ENCODE peak calls at places on chromosomes 1 and 21, in six cellular contexts. One of them, this sample, is unnamed. For H3K4me1, the result is how much of the 10 kb centered on the place peaks cover.

GRCh38 chr1:36942093-36942492 is 92.2 kb downstream of the GRIK3 start:
- DNase-seq in SK-N-SH: no peak
- DNase-seq in K562: no peak
- DNase-seq in GM12878: no peak
- DNase-seq in HCT116: no peak
- DNase-seq in HepG2: no peak
- DNase-seq in this sample: no peak

GRCh38 chr1:93328809-93329477 is 16.8 kb upstream of the DR1 start:
- DNase-seq in HCT116: no peak
- DNase-seq in HepG2: no peak
- DNase-seq in K562: no peak
- DNase-seq in SK-N-SH: peak
- DNase-seq in GM12878: no peak
- DNase-seq in this sample: no peak

GRCh38 chr1:213666922-213667321 is 320.9 kb upstream of the PROX1 start:
- DNase-seq in HepG2: no peak
- DNase-seq in SK-N-SH: no peak
- DNase-seq in K562: no peak
- DNase-seq in GM12878: no peak
- DNase-seq in HCT116: no peak
- DNase-seq in this sample: no peak

GRCh38 chr1:47231314-47232186 is 475 bp downstream of the TAL1 start:
- DNase-seq in HepG2: no peak
- DNase-seq in GM12878: peak
- DNase-seq in HCT116: no peak
- DNase-seq in SK-N-SH: peak
- DNase-seq in K562: peak
- DNase-seq in this sample: no peak

GRCh38 chr1:1421147-1421906 is at the start of gene ANKRD65:
- DNase-seq in SK-N-SH: peak
- DNase-seq in K562: no peak
- DNase-seq in GM12878: no peak
- DNase-seq in HepG2: peak
- DNase-seq in HCT116: no peak
- DNase-seq in this sample: no peak

GRCh38 chr21:26061437-26061836 is 109.1 kb downstream of the APP start:
- DNase-seq in HepG2: no peak
- DNase-seq in K562: no peak
- DNase-seq in GM12878: no peak
- DNase-seq in SK-N-SH: no peak
- DNase-seq in HCT116: no peak
- DNase-seq in this sample: no peak

GRCh38 chr1:220483700-220484099 is 44.2 kb upstream of the MARK1 start:
- DNase-seq in SK-N-SH: no peak
- DNase-seq in K562: no peak
- DNase-seq in HepG2: no peak
- DNase-seq in HCT116: no peak
- DNase-seq in GM12878: no peak
- DNase-seq in this sample: no peak

GRCh38 chr1:22471610-22472009 is 20.0 kb downstream of the ZBTB40 start:
- DNase-seq in K562: no peak
- DNase-seq in SK-N-SH: peak
- DNase-seq in HCT116: no peak
- DNase-seq in GM12878: no peak
- DNase-seq in HepG2: no peak
- DNase-seq in this sample: no peak

GRCh38 chr1:244154882-244155531 is 103.9 kb downstream of the ZBTB18 start:
- DNase-seq in HepG2: peak
- DNase-seq in HCT116: no peak
- DNase-seq in K562: no peak
- DNase-seq in SK-N-SH: peak
- DNase-seq in GM12878: no peak
- DNase-seq in this sample: no peak

GRCh38 chr1:25566730-25567341 is 23.4 kb downstream of the LDLRAP1 start:
- DNase-seq in HCT116: no peak
- DNase-seq in K562: no peak
- DNase-seq in SK-N-SH: peak
- DNase-seq in HepG2: no peak
- DNase-seq in GM12878: no peak
- DNase-seq in this sample: no peak

GRCh38 chr1:207321790-207322530 is 482 bp downstream of the CD55 start:
- DNase-seq in HCT116: no peak
- DNase-seq in GM12878: no peak
- DNase-seq in SK-N-SH: no peak
- DNase-seq in K562: no peak
- DNase-seq in HepG2: no peak
- DNase-seq in this sample: no peak

GRCh38 chr1:84078108-84078823 is 65.8 kb upstream of the PRKACB start:
- DNase-seq in HCT116: no peak
- DNase-seq in SK-N-SH: no peak
- DNase-seq in HepG2: no peak
- DNase-seq in GM12878: no peak
- DNase-seq in K562: peak
- DNase-seq in this sample: no peak

GRCh38 chr1:182817802-182818201 is 21.3 kb upstream of the DHX9 start:
- DNase-seq in GM12878: no peak
- DNase-seq in K562: no peak
- DNase-seq in HepG2: no peak
- DNase-seq in HCT116: no peak
- DNase-seq in SK-N-SH: no peak
- DNase-seq in this sample: no peak

GRCh38 chr21:21722736-21723135 is 724.5 kb downstream of the NCAM2 start:
- DNase-seq in GM12878: no peak
- DNase-seq in HCT116: no peak
- DNase-seq in SK-N-SH: no peak
- DNase-seq in HepG2: no peak
- DNase-seq in K562: no peak
- DNase-seq in this sample: no peak

GRCh38 chr1:31196685-31197084 is 43.0 kb downstream of the NKAIN1 start:
- DNase-seq in GM12878: no peak
- DNase-seq in SK-N-SH: no peak
- DNase-seq in K562: no peak
- DNase-seq in HCT116: no peak
- DNase-seq in HepG2: no peak
- DNase-seq in this sample: no peak

GRCh38 chr1:36729716-36730510 is 247.2 kb upstream of the CSF3R start:
- DNase-seq in GM12878: no peak
- DNase-seq in SK-N-SH: no peak
- DNase-seq in HCT116: no peak
- DNase-seq in K562: no peak
- DNase-seq in HepG2: no peak
- DNase-seq in this sample: no peak

GRCh38 chr1:180066150-180066549 is 88.5 kb upstream of the QSOX1 start:
- DNase-seq in HCT116: no peak
- DNase-seq in HepG2: no peak
- DNase-seq in GM12878: no peak
- DNase-seq in K562: no peak
- DNase-seq in SK-N-SH: no peak
- DNase-seq in this sample: no peak

GRCh38 chr1:112509005-112509659 is 367 bp downstream of the WNT2B start:
- DNase-seq in K562: no peak
- DNase-seq in HepG2: no peak
- DNase-seq in GM12878: no peak
- DNase-seq in SK-N-SH: no peak
- DNase-seq in HCT116: no peak
- DNase-seq in this sample: no peak
- TF ChIP-seq REST in K562: no peak
- TF ChIP-seq REST in HepG2: no peak
- TF ChIP-seq REST in GM12878: no peak
- TF ChIP-seq REST in SK-N-SH: no peak
- TF ChIP-seq REST in HCT116: no peak
- TF ChIP-seq REST in this sample: no peak

GRCh38 chr1:198660341-198661056 is 21.7 kb downstream of the PTPRC start:
- DNase-seq in K562: no peak
- DNase-seq in GM12878: no peak
- DNase-seq in SK-N-SH: no peak
- DNase-seq in HepG2: no peak
- DNase-seq in HCT116: no peak
- DNase-seq in this sample: no peak

GRCh38 chr1:198655464-198656121 is 16.8 kb downstream of the PTPRC start:
- DNase-seq in HCT116: no peak
- DNase-seq in K562: no peak
- DNase-seq in GM12878: no peak
- DNase-seq in HepG2: no peak
- DNase-seq in SK-N-SH: no peak
- DNase-seq in this sample: no peak

GRCh38 chr1:198653815-198654413 is 15.1 kb downstream of the PTPRC start:
- DNase-seq in HCT116: no peak
- DNase-seq in GM12878: no peak
- DNase-seq in SK-N-SH: peak
- DNase-seq in K562: no peak
- DNase-seq in HepG2: no peak
- DNase-seq in this sample: no peak

GRCh38 chr1:198657550-198658064 is 18.8 kb downstream of the PTPRC start:
- DNase-seq in HepG2: no peak
- DNase-seq in K562: no peak
- DNase-seq in GM12878: no peak
- DNase-seq in HCT116: no peak
- DNase-seq in SK-N-SH: no peak
- DNase-seq in this sample: no peak

GRCh38 chr1:198656500-198656932 is 17.7 kb downstream of the PTPRC start:
- DNase-seq in HepG2: no peak
- DNase-seq in K562: peak
- DNase-seq in GM12878: no peak
- DNase-seq in SK-N-SH: no peak
- DNase-seq in HCT116: no peak
- DNase-seq in this sample: no peak
- H3K4me1 ChIP-seq in HepG2: under half
- H3K4me1 ChIP-seq in K562: under half
- H3K4me1 ChIP-seq in GM12878: under half
- H3K4me1 ChIP-seq in SK-N-SH: under half
- H3K4me1 ChIP-seq in HCT116: under half
- H3K4me1 ChIP-seq in this sample: under half

GRCh38 chr1:119683893-119684292 is 27.8 kb upstream of the PHGDH start:
- DNase-seq in HCT116: no peak
- DNase-seq in K562: no peak
- DNase-seq in HepG2: no peak
- DNase-seq in SK-N-SH: no peak
- DNase-seq in GM12878: no peak
- DNase-seq in this sample: no peak

GRCh38 chr1:119687391-119688079 is 24.2 kb upstream of the PHGDH start:
- DNase-seq in HCT116: no peak
- DNase-seq in SK-N-SH: no peak
- DNase-seq in HepG2: no peak
- DNase-seq in K562: no peak
- DNase-seq in GM12878: no peak
- DNase-seq in this sample: no peak

GRCh38 chr1:119689511-119689910 is 22.2 kb upstream of the PHGDH start:
- DNase-seq in K562: no peak
- DNase-seq in SK-N-SH: no peak
- DNase-seq in HCT116: no peak
- DNase-seq in HepG2: no peak
- DNase-seq in GM12878: no peak
- DNase-seq in this sample: no peak

GRCh38 chr1:119686661-119687060 is 25.1 kb upstream of the PHGDH start:
- DNase-seq in HCT116: no peak
- DNase-seq in K562: no peak
- DNase-seq in SK-N-SH: no peak
- DNase-seq in GM12878: no peak
- DNase-seq in HepG2: no peak
- DNase-seq in this sample: no peak

GRCh38 chr1:119688810-119689209 is 22.9 kb upstream of the PHGDH start:
- DNase-seq in GM12878: no peak
- DNase-seq in HepG2: no peak
- DNase-seq in SK-N-SH: no peak
- DNase-seq in HCT116: no peak
- DNase-seq in K562: no peak
- DNase-seq in this sample: no peak
- TF ChIP-seq SIN3A in GM12878: no peak
- TF ChIP-seq SIN3A in HepG2: no peak
- TF ChIP-seq SIN3A in SK-N-SH: no peak
- TF ChIP-seq SIN3A in HCT116: no peak
- TF ChIP-seq SIN3A in K562: no peak
- TF ChIP-seq SIN3A in this sample: no peak

GRCh38 chr1:112704511-112704907 is 2.4 kb downstream of the RHOC start:
- DNase-seq in K562: no peak
- DNase-seq in SK-N-SH: no peak
- DNase-seq in GM12878: no peak
- DNase-seq in HCT116: no peak
- DNase-seq in HepG2: no peak
- DNase-seq in this sample: no peak
- TF ChIP-seq REST in K562: no peak
- TF ChIP-seq REST in SK-N-SH: no peak
- TF ChIP-seq REST in GM12878: no peak
- TF ChIP-seq REST in HCT116: no peak
- TF ChIP-seq REST in HepG2: no peak
- TF ChIP-seq REST in this sample: no peak

DNA sequence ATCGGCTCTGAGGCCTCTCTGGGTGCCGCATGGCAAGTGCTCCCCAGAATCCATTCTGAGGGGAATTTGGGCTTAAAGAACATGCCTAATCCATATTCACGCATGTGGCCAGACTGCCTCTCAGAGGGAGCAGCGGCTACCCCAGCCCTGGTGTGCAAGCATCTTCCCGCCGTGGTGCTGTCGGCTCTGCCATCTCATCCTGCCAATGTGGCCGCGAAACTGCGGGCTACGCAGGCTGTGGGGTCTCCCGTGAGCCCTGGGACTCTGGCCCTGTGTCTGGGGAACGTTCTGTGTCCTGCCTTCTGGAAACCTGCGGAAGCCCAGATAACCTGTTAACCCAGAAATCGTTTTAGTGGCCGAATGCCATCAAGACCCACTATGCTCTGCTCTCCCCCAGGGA is 60.7 kb downstream of the SLC19A1 start:
- DNase-seq in HCT116: no peak
- DNase-seq in K562: no peak
- DNase-seq in SK-N-SH: no peak
- DNase-seq in HepG2: no peak
- DNase-seq in GM12878: no peak
- DNase-seq in this sample: no peak
- H3K4me1 ChIP-seq in HCT116: under half
- H3K4me1 ChIP-seq in K562: half or more
- H3K4me1 ChIP-seq in SK-N-SH: under half
- H3K4me1 ChIP-seq in HepG2: under half
- H3K4me1 ChIP-seq in GM12878: under half
- H3K4me1 ChIP-seq in this sample: under half

GRCh38 chr1:234240680-234241079 is 132.6 kb upstream of the COA6 start:
- DNase-seq in HCT116: no peak
- DNase-seq in GM12878: no peak
- DNase-seq in SK-N-SH: no peak
- DNase-seq in K562: no peak
- DNase-seq in HepG2: no peak
- DNase-seq in this sample: no peak
- TF ChIP-seq SIN3A in HCT116: no peak
- TF ChIP-seq SIN3A in GM12878: no peak
- TF ChIP-seq SIN3A in SK-N-SH: no peak
- TF ChIP-seq SIN3A in K562: no peak
- TF ChIP-seq SIN3A in HepG2: no peak
- TF ChIP-seq SIN3A in this sample: no peak